ENCODE peak calls at places on chromosomes 2 and 18, in nine cellular contexts. X is lower lobe of right lung; L is Panc1; N is AG10803; P is CD4-positive, alpha-beta T cell; Z is fibroblast of mammary gland; T is A549; O is H9; Q is fibroblast of lung. Y is an unnamed sample.

GRCh38 chr2:31707992-31708391 is 127.3 kb upstream of the SRD5A2 start:
- DNase-seq in X (no peak), L (no peak), N (no peak), P (no peak), Z (no peak), T (no peak), O (no peak), Q (no peak), Y (no peak)

GRCh38 chr2:161166538-161167409 is 6.5 kb downstream of the TANK start:
- DNase-seq in X (no peak), L (no peak), N (peak), P (peak), Z (peak), T (no peak), O (no peak), Q (peak), Y (peak)

GRCh38 chr2:44886409-44886808 is 55.1 kb upstream of the SIX3 start:
- DNase-seq in X (no peak), L (no peak), N (peak), P (no peak), Z (peak), T (no peak), O (no peak), Q (peak), Y (no peak)

GRCh38 chr2:225334524-225334923 is 65.0 kb upstream of the NYAP2 start:
- DNase-seq in X (no peak), L (no peak), N (no peak), P (no peak), Z (no peak), T (peak), O (no peak), Q (peak), Y (peak)

GRCh38 chr2:40412456-40412855 is 39.4 kb downstream of the SLC8A1 start:
- DNase-seq in X (no peak), L (no peak), N (no peak), P (no peak), Z (peak), T (no peak), O (no peak), Q (peak), Y (peak)

GRCh38 chr2:30611572-30611971 is 164.5 kb downstream of the LCLAT1 start:
- DNase-seq in X (no peak), L (no peak), N (peak), P (no peak), Z (peak), T (no peak), O (no peak), Q (peak), Y (no peak)

GRCh38 chr2:224520064-224520463 is 65.1 kb downstream of the CUL3 start:
- DNase-seq in X (no peak), L (no peak), N (peak), P (no peak), Z (peak), T (peak), O (no peak), Q (peak), Y (peak)

GRCh38 chr2:9235388-9236344 is 29.1 kb downstream of the ASAP2 start:
- DNase-seq in X (no peak), L (no peak), N (peak), P (no peak), Z (peak), T (no peak), O (peak), Q (peak), Y (peak)

GRCh38 chr2:46937457-46937856 is 21.9 kb upstream of the MCFD2 start:
- DNase-seq in X (no peak), L (no peak), N (no peak), P (no peak), Z (no peak), T (no peak), O (no peak), Q (no peak), Y (no peak)
- TF ChIP-seq CTCF in X (peak), L (peak), N (peak), P (peak), Z (peak), T (peak), O (peak), Q (peak), Y (peak)

GRCh38 chr18:10787293-10787901 is 261.6 kb downstream of the NAPG start:
- DNase-seq in X (peak), L (peak), N (peak), P (peak), Z (peak), T (peak), O (peak), Q (peak), Y (peak)
- TF ChIP-seq CTCF in X (peak), L (peak), N (peak), P (peak), Z (peak), T (peak), O (peak), Q (peak), Y (peak)

DNA sequence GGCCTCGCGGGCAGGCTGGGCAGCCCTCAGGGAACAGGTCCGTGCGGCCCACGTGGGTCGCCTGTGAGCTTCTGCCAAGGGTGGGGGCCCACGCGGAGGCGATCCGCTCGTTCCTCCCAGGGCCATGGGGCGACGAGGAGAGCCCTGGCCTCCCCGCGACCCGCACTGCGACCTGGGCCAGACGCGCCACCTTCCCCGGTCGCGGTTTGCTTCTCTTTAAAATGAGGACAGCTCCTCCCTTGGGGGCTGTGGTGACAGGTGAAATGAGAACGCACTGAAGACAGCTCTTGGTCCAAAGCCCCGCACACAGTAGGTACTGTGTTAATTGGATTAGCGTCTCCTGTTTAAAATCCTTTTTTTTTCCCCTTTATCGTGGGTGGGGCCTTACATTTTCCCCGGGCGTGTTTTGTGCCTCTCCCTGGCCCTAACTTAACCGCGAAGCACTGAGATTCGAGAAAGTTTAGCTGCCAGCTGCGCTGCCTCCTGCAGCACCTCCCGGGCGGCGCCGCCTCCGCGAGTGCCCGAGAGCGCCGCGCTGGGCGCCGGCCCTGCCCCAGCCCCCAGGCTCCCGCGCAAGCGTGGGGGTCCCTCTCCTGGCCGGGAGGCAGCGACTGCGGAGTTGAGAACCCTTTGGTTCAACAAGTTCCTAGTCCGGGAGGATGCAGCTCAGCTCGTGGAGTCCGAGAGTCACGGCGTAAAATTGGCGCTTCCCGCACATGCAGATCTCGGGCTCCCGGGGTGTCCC is 1.1 kb downstream of the HPCAL1 start:
- DNase-seq in X (peak), L (no peak), N (peak), P (peak), Z (peak), T (peak), O (no peak), Q (peak), Y (peak)
- TF ChIP-seq CTCF in X (no peak), L (peak), N (no peak), P (no peak), Z (no peak), T (peak), O (no peak), Q (peak), Y (no peak)

GRCh38 chr2:11236335-11236734 is 81.1 kb downstream of the SLC66A3 start:
- DNase-seq in X (no peak), L (no peak), N (no peak), P (no peak), Z (peak), T (no peak), O (no peak), Q (peak), Y (no peak)

GRCh38 chr2:11237122-11237521 is 81.9 kb downstream of the SLC66A3 start:
- DNase-seq in X (no peak), L (no peak), N (no peak), P (no peak), Z (no peak), T (no peak), O (no peak), Q (no peak), Y (no peak)

GRCh38 chr2:11239147-11239546 is 83.9 kb downstream of the SLC66A3 start:
- DNase-seq in X (no peak), L (no peak), N (no peak), P (no peak), Z (no peak), T (no peak), O (no peak), Q (no peak), Y (no peak)

GRCh38 chr2:11235583-11235982 is 80.3 kb downstream of the SLC66A3 start:
- DNase-seq in X (no peak), L (no peak), N (no peak), P (no peak), Z (no peak), T (no peak), O (no peak), Q (no peak), Y (no peak)

DNA sequence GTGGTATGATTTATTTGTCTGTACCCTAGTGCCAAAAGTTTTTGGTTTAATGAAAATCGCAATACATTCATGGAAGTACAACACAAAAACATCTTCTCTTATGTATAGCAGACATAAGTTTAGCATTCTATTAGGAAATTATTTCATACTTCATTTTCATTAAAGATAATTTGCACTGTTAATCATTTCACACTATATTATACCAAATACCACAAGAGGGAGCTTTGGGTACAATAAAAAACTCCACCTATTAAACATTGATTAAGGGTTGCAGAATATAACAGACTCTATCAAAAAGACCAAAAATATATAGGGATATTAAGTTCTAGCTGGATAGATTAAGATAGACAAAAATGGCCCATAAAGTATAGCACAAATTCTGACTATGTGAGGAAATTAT is 79.0 kb downstream of the SLC66A3 start:
- DNase-seq in X (no peak), L (no peak), N (peak), P (no peak), Z (peak), T (no peak), O (no peak), Q (no peak), Y (peak)
- TF ChIP-seq CTCF in X (peak), L (peak), N (peak), P (peak), Z (peak), T (peak), O (peak), Q (no peak), Y (peak)

DNA sequence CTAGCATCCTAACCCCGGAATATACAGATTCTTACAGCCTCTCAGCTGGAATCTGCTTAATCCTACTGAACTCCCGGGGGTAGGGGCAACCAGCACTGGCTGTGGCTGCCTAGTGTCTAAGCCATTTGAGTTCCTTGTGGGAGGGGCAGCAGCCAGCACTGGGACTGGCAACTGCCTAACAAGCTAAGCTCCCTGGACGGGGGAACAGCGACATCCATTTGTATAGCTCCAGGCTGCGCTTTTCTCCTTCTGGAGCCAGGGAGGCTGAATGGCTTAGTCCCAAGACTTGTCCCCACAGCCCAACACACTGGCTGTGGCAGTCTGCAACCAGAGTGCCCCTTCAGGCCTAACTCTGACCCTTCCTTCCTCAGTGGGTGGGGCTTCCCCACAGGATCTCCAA is 787.2 kb downstream of the METTL4 start:
- DNase-seq in X (no peak), L (no peak), N (no peak), P (no peak), Z (no peak), T (no peak), O (peak), Q (no peak), Y (no peak)
- TF ChIP-seq CTCF in X (no peak), L (no peak), N (no peak), P (no peak), Z (no peak), T (no peak), O (no peak), Q (no peak), Y (no peak)

DNA sequence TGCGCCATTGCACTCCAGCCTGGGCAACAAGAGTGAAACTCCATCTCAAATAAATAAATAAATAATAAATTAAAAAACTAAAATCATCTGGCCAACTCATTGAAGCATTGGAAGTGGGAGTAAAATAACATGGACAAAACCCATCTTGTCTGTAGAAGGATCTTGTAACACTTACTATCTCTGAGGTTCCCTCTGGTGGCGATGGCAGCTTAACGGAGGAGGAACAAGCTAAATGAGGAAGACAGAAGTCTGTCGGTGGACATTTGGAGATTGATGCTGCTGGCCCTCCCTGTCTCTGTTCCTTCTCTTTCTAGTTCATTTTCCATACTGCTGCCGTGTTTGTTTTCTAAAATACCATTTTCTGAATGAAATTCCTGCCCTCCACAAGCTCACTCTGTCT is 43.4 kb downstream of the ZCCHC2 start:
- DNase-seq in X (no peak), L (no peak), N (peak), P (no peak), Z (peak), T (peak), O (no peak), Q (peak), Y (peak)
- TF ChIP-seq CTCF in X (peak), L (peak), N (peak), P (peak), Z (peak), T (peak), O (peak), Q (peak), Y (peak)

DNA sequence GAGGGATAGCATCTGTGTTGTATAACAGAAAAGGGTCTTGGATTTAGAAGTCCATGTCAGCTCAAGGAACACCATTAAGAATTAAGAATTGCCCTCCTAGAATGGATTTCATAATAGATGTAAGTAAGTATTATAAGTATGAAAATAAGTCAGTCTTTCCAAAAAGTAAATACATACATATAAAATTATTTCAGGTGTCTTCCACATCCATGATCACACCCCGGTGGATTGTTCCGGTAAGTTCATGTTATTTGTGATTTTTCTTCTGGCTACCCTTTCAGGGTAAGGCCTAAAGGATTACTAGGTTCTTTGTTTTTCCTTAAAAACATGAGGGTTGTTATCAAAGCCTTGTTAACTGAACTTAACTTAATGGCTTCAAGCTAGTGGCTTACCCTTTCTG is 55.9 kb downstream of the TMEM185B start:
- DNase-seq in X (no peak), L (no peak), N (no peak), P (no peak), Z (peak), T (no peak), O (no peak), Q (no peak), Y (peak)
- TF ChIP-seq CTCF in X (no peak), L (no peak), N (no peak), P (no peak), Z (no peak), T (no peak), O (peak), Q (no peak), Y (no peak)

GRCh38 chr2:231785413-231785812 is 832 bp upstream of the COPS7B start:
- DNase-seq in X (no peak), L (no peak), N (no peak), P (no peak), Z (no peak), T (no peak), O (no peak), Q (no peak), Y (no peak)

GRCh38 chr2:231781798-231782726 is 980 bp upstream of the PDE6D start:
- DNase-seq in X (no peak), L (peak), N (peak), P (no peak), Z (peak), T (peak), O (no peak), Q (peak), Y (peak)

GRCh38 chr2:231786917-231787292 is 660 bp downstream of the COPS7B start:
- DNase-seq in X (no peak), L (no peak), N (no peak), P (no peak), Z (no peak), T (no peak), O (no peak), Q (no peak), Y (no peak)

GRCh38 chr2:231785822-231786176 is 446 bp upstream of the COPS7B start:
- DNase-seq in X (no peak), L (no peak), N (no peak), P (no peak), Z (no peak), T (no peak), O (no peak), Q (no peak), Y (no peak)

GRCh38 chr2:231786177-231786916 is at the start of gene COPS7B:
- DNase-seq in X (peak), L (no peak), N (peak), P (peak), Z (peak), T (peak), O (peak), Q (peak), Y (peak)
- TF ChIP-seq CTCF in X (no peak), L (peak), N (peak), P (peak), Z (peak), T (peak), O (peak), Q (peak), Y (peak)

GRCh38 chr18:1003499-1003898 is 98.8 kb downstream of the ADCYAP1 start:
- DNase-seq in X (no peak), L (no peak), N (no peak), P (no peak), Z (no peak), T (no peak), O (no peak), Q (no peak), Y (no peak)

GRCh38 chr18:997499-997898 is 92.8 kb downstream of the ADCYAP1 start:
- DNase-seq in X (no peak), L (no peak), N (no peak), P (no peak), Z (no peak), T (no peak), O (no peak), Q (no peak), Y (no peak)

GRCh38 chr18:995641-996040 is 91.0 kb downstream of the ADCYAP1 start:
- DNase-seq in X (no peak), L (no peak), N (peak), P (no peak), Z (peak), T (no peak), O (no peak), Q (peak), Y (no peak)

GRCh38 chr18:1002653-1003178 is 98.0 kb downstream of the ADCYAP1 start:
- DNase-seq in X (no peak), L (no peak), N (peak), P (no peak), Z (peak), T (no peak), O (no peak), Q (peak), Y (peak)

DNA sequence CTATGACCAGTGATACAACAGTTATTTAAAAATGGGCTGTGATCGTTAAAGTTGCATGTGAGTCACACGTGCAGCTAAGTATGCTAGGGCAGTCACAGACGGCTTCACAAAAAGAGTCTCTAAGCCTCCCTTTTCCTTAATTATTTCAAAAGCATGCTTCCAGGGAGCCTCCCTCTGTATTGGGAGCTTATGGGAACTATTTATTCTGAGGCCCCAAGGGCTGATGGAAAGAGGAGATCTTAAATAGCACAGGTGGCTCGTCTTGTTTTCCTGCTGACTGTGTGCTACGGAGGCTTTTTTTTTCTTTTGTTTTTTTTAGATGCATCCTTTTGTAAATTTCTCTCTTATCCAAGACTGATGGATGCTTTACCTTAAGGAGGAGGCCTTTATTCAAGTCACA is 94.3 kb downstream of the ADCYAP1 start:
- DNase-seq in X (no peak), L (no peak), N (no peak), P (no peak), Z (no peak), T (no peak), O (no peak), Q (no peak), Y (no peak)
- TF ChIP-seq CTCF in X (no peak), L (no peak), N (no peak), P (no peak), Z (no peak), T (no peak), O (no peak), Q (no peak), Y (no peak)

DNA sequence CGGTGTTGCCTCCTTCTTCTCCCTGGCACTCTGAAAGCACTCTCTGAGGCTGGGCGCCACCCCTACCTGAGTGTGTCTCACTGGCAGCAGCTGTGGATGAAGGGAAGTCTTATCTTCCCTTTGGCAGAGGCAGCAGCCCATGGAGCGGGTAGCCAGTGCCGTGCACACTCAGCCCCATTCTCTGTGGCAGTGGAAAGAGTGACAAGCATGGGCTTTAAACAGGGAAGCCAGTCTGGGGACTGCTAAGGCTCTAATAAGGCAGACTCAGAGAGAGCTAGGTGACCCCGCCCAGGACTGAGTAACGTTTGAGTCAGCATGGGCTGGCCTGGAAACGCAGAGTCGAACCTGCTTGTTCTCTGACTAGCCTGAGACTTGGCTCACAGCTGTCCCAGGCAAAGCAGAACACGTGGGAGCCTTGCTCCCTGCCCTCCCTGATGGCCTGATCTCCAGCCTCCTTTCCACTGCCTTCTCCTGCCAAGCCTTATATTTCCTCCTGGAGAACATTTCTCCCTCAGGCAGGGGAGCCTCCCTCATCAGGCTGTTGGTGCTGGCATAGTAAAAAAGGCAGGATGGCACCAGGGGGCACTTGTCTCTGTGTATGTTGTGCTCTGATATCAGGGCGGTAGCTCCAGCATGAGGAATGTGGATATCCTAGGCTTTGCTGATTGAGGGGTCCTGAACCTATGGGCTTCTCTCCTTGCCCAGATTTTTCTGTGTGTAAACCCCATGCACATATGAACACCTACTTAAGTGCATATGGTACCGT is 93.9 kb upstream of the LGALSL start:
- DNase-seq in X (peak), L (peak), N (peak), P (no peak), Z (peak), T (peak), O (peak), Q (peak), Y (peak)
- TF ChIP-seq CTCF in X (no peak), L (peak), N (no peak), P (no peak), Z (no peak), T (peak), O (no peak), Q (no peak), Y (no peak)